ENCODE peak calls at places on chromosomes 16 and 17, in five cellular contexts. One of them, this sample, is unnamed.
A peak's percentile ranks its signal among the peaks of the same experiment; 100 is the strongest.

GRCh38 chr17:33124185-33124584 is 132.5 kb downstream of the SPACA3 start:
- DNase-seq in adrenal gland: no peak
- DNase-seq in neural progenitor cell: no peak
- DNase-seq in pancreas: no peak
- DNase-seq in SK-N-SH: peak; percentile 60
- DNase-seq in this sample: no peak

GRCh38 chr16:47925811-47926460 is 229.9 kb downstream of the ABCC12 start:
- DNase-seq in adrenal gland: no peak
- DNase-seq in neural progenitor cell: no peak
- DNase-seq in pancreas: no peak
- DNase-seq in SK-N-SH: no peak
- DNase-seq in this sample: no peak

GRCh38 chr16:19245326-19245925 is 40.1 kb upstream of the CLEC19A start:
- DNase-seq in adrenal gland: no peak
- DNase-seq in neural progenitor cell: no peak
- DNase-seq in pancreas: no peak
- DNase-seq in SK-N-SH: no peak
- DNase-seq in this sample: no peak

GRCh38 chr16:68064791-68065365 is 20.3 kb upstream of the NFATC3 start:
- DNase-seq in adrenal gland: peak; percentile 75
- DNase-seq in neural progenitor cell: peak; percentile 79
- DNase-seq in pancreas: peak; percentile 78
- DNase-seq in SK-N-SH: peak; percentile 77
- DNase-seq in this sample: peak; percentile 75

GRCh38 chr17:77180503-77181330 is 39.9 kb downstream of the SEC14L1 start:
- DNase-seq in adrenal gland: no peak
- DNase-seq in neural progenitor cell: no peak
- DNase-seq in pancreas: no peak
- DNase-seq in SK-N-SH: no peak
- DNase-seq in this sample: no peak

GRCh38 chr16:85891776-85892166 is 7.2 kb upstream of the IRF8 start:
- DNase-seq in adrenal gland: no peak
- DNase-seq in neural progenitor cell: no peak
- DNase-seq in pancreas: no peak
- DNase-seq in SK-N-SH: no peak
- DNase-seq in this sample: no peak

GRCh38 chr17:73650617-73651200 is 6.5 kb upstream of the SDK2 start:
- DNase-seq in adrenal gland: no peak
- DNase-seq in neural progenitor cell: no peak
- DNase-seq in pancreas: no peak
- DNase-seq in SK-N-SH: no peak
- DNase-seq in this sample: no peak

GRCh38 chr16:81376880-81377279 is 62.1 kb downstream of the GAN start:
- DNase-seq in adrenal gland: no peak
- DNase-seq in neural progenitor cell: no peak
- DNase-seq in pancreas: no peak
- DNase-seq in SK-N-SH: no peak
- DNase-seq in this sample: no peak

GRCh38 chr17:64063088-64063487 is 42.7 kb upstream of the ICAM2 start:
- DNase-seq in adrenal gland: no peak
- DNase-seq in neural progenitor cell: no peak
- DNase-seq in pancreas: no peak
- DNase-seq in SK-N-SH: no peak
- DNase-seq in this sample: peak; percentile 60

GRCh38 chr16:5036228-5037156 is 2.8 kb upstream of the NAGPA start:
- DNase-seq in adrenal gland: no peak
- DNase-seq in neural progenitor cell: no peak
- DNase-seq in pancreas: no peak
- DNase-seq in SK-N-SH: no peak
- DNase-seq in this sample: no peak

GRCh38 chr16:68319185-68319908 is 8.5 kb downstream of the PRMT7 start:
- DNase-seq in adrenal gland: no peak
- DNase-seq in neural progenitor cell: no peak
- DNase-seq in pancreas: no peak
- DNase-seq in SK-N-SH: no peak
- DNase-seq in this sample: no peak

GRCh38 chr17:74513987-74514631 is 17.2 kb downstream of the CD300LB start:
- DNase-seq in adrenal gland: no peak
- DNase-seq in neural progenitor cell: peak; percentile 30
- DNase-seq in pancreas: no peak
- DNase-seq in SK-N-SH: no peak
- DNase-seq in this sample: peak; percentile 87

GRCh38 chr16:10676284-10676683 is 18.4 kb downstream of the TEKT5 start:
- DNase-seq in adrenal gland: no peak
- DNase-seq in neural progenitor cell: no peak
- DNase-seq in pancreas: no peak
- DNase-seq in SK-N-SH: no peak
- DNase-seq in this sample: no peak

GRCh38 chr17:73787036-73787720 is 142.9 kb upstream of the SDK2 start:
- DNase-seq in adrenal gland: no peak
- DNase-seq in neural progenitor cell: peak; percentile 87
- DNase-seq in pancreas: no peak
- DNase-seq in SK-N-SH: no peak
- DNase-seq in this sample: no peak

GRCh38 chr17:72338847-72339790 is 218.3 kb downstream of the SOX9 start:
- DNase-seq in adrenal gland: peak; percentile 16
- DNase-seq in neural progenitor cell: no peak
- DNase-seq in pancreas: no peak
- DNase-seq in SK-N-SH: peak; percentile 49
- DNase-seq in this sample: no peak

GRCh38 chr17:57445051-57445450 is 188.7 kb downstream of the MSI2 start:
- DNase-seq in adrenal gland: no peak
- DNase-seq in neural progenitor cell: no peak
- DNase-seq in pancreas: no peak
- DNase-seq in SK-N-SH: no peak
- DNase-seq in this sample: no peak

GRCh38 chr17:57445772-57446472 is 189.6 kb downstream of the MSI2 start:
- DNase-seq in adrenal gland: peak; percentile 61
- DNase-seq in neural progenitor cell: no peak
- DNase-seq in pancreas: no peak
- DNase-seq in SK-N-SH: no peak
- DNase-seq in this sample: no peak

GRCh38 chr17:57451126-57451690 is 194.9 kb downstream of the MSI2 start:
- DNase-seq in adrenal gland: no peak
- DNase-seq in neural progenitor cell: no peak
- DNase-seq in pancreas: no peak
- DNase-seq in SK-N-SH: no peak
- DNase-seq in this sample: no peak

GRCh38 chr17:57447357-57448019 is 191.2 kb downstream of the MSI2 start:
- DNase-seq in adrenal gland: no peak
- DNase-seq in neural progenitor cell: no peak
- DNase-seq in pancreas: no peak
- DNase-seq in SK-N-SH: no peak
- DNase-seq in this sample: no peak

DNA sequence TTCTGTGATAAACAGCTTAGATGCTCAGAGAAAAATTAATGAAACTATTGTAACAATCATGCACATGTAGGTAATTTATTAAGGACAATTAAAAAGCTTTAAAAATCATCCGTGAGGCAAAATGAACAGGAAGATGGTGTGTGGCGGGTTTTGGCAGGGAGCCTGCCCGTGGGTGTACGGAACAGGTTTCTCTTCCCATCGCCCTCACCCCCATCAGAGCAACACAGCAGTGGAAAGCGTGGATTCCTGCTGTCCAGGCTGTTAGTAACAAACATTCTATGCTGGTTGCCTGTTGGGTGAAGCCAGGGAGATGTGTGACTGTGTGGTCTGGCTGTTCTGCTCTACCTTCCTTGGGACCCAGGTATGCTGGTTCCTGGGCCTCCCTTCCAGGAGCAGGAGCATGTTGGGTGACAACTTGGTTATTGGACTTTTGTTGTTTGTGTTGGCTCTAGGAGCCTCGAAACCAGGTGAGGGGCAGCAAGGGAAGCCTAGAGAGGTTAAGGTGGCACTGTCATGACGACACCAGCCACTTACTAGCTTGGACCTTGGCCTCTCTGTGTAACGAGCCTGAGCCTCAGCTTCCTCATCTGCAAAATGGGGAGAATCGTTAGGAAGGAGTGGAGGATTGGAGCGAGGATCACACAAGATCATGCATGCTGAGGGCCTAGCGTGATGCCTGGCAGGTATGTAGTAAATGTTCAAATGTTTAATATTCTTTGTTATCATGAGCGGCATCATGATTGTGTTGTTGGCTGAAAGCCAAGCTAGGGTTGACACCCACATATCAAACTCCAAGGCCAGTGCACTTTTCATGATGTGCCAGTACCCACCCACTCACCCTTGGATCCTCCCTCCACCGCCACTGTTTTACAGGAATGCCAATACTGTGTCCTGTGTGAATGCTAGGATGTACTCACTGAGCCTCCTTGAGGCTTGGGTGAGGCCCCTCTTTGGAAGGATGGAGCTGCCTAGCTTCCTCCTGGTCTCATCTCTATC is 192.3 kb downstream of the MSI2 start:
- DNase-seq in adrenal gland: no peak
- DNase-seq in neural progenitor cell: no peak
- DNase-seq in pancreas: no peak
- DNase-seq in SK-N-SH: no peak
- DNase-seq in this sample: no peak
- H3K27ac ChIP-seq in adrenal gland: peak overlapping the region; percentile 4
- H3K27ac ChIP-seq in neural progenitor cell: no peak overlapping the region
- H3K27ac ChIP-seq in pancreas: no peak overlapping the region
- H3K27ac ChIP-seq in SK-N-SH: peak overlapping the region; percentile 20
- H3K27ac ChIP-seq in this sample: no peak overlapping the region

GRCh38 chr17:66538776-66539175 is 236.4 kb downstream of the PRKCA start:
- DNase-seq in adrenal gland: no peak
- DNase-seq in neural progenitor cell: no peak
- DNase-seq in pancreas: no peak
- DNase-seq in SK-N-SH: peak; percentile 55
- DNase-seq in this sample: no peak
- H3K4me1 ChIP-seq in adrenal gland: peaks cover 17% of the 10 kb centered on the region
- H3K4me1 ChIP-seq in neural progenitor cell: peaks cover 23% of the 10 kb centered on the region
- H3K4me1 ChIP-seq in pancreas: no peaks in the 10 kb centered on the region
- H3K4me1 ChIP-seq in SK-N-SH: peaks cover 46% of the 10 kb centered on the region
- H3K4me1 ChIP-seq in this sample: peaks cover 37% of the 10 kb centered on the region

DNA sequence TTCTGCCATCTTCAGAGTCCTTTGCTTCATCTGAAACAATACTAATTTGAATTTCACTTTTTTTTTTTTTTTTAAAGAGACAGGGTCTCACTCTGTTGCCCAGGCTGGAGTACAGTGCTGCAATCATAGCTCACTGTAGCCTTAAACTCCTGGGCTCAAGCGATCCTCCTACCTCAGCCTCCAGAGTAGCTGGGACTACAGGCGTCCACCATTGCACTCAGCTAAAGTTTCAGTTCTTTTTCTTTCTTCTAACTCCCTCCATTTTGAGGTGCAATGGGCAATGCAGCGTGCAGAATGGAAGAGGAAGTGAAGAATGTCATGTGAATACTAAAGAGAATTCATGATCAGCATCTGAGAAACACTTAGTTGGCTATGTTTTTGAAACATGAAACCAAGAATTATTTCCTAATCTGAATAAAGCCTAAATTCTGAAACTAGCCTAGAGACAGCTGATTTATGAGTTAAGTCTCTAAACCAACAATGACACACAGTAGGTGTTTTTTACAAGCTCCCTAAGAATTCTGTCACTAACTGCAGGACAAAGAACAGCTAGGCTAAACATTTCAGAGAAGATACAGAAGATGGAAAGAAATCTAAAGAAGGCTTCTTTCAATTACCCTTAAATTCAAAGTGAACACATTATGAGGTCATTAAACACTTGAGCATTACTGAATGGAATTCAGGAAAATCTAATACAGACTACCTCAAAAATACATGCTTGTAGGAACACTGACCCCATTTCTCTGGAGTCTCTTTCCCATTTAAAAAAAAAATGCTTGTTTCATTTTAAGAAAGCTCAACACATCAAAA is 21.0 kb downstream of the SNN start:
- DNase-seq in adrenal gland: no peak
- DNase-seq in neural progenitor cell: no peak
- DNase-seq in pancreas: no peak
- DNase-seq in SK-N-SH: no peak
- DNase-seq in this sample: peak; percentile 91
- H3K27ac ChIP-seq in adrenal gland: peak overlapping the region; percentile 25
- H3K27ac ChIP-seq in neural progenitor cell: no peak overlapping the region
- H3K27ac ChIP-seq in pancreas: peak overlapping the region; percentile 45
- H3K27ac ChIP-seq in SK-N-SH: no peak overlapping the region
- H3K27ac ChIP-seq in this sample: peak overlapping the region; percentile 98

GRCh38 chr17:57630736-57631135 is 114.4 kb downstream of the CCDC182 start:
- DNase-seq in adrenal gland: no peak
- DNase-seq in neural progenitor cell: no peak
- DNase-seq in pancreas: peak; percentile 23
- DNase-seq in SK-N-SH: no peak
- DNase-seq in this sample: no peak
- H3K4me1 ChIP-seq in adrenal gland: no peaks in the 10 kb centered on the region
- H3K4me1 ChIP-seq in neural progenitor cell: no peaks in the 10 kb centered on the region
- H3K4me1 ChIP-seq in pancreas: no peaks in the 10 kb centered on the region
- H3K4me1 ChIP-seq in SK-N-SH: peaks cover 27% of the 10 kb centered on the region
- H3K4me1 ChIP-seq in this sample: peaks cover 56% of the 10 kb centered on the region